ENCODE peak calls at places on chromosomes 11 and 22, in seven cellular contexts. Y, S, E, D, M, N and P are unnamed samples.

GRCh38 chr11:121723261-121723741 is 270.5 kb upstream of the SORL1-AS1 start:
- DNase-seq in Y (no peak), N (no peak), M (peak), E (no peak), D (peak), S (no peak), P (no peak)

GRCh38 chr11:76626921-76627391 is 43.6 kb downstream of the LRRC32 start:
- DNase-seq in S (no peak), N (no peak), M (no peak), Y (no peak), D (no peak), E (no peak), P (no peak)

GRCh38 chr11:112972399-112973115 is 11.3 kb downstream of the NCAM1 start:
- DNase-seq in D (no peak), Y (no peak), S (no peak), E (no peak), N (no peak), M (no peak), P (no peak)

GRCh38 chr11:33411751-33412150 is 154.6 kb downstream of the HIPK3 start:
- DNase-seq in N (no peak), M (no peak), S (no peak), Y (no peak), E (no peak), D (no peak), P (no peak)

GRCh38 chr11:104529213-104529612 is 365.3 kb upstream of the PDGFD start:
- DNase-seq in S (no peak), M (no peak), N (no peak), E (no peak), Y (no peak), D (no peak), P (no peak)

GRCh38 chr22:48737461-48738203 is 1090.0 kb downstream of the BRD1 start:
- DNase-seq in D (peak), M (no peak), E (no peak), Y (no peak), N (no peak), S (no peak), P (peak)

GRCh38 chr11:65452806-65453490 is 30.4 kb downstream of the NEAT1 start:
- DNase-seq in E (no peak), M (no peak), S (no peak), N (no peak), D (peak), Y (no peak), P (no peak)

GRCh38 chr22:23036684-23037428 is 33.5 kb upstream of the GNAZ start:
- DNase-seq in E (no peak), S (no peak), M (no peak), D (no peak), N (peak), Y (no peak), P (no peak)

GRCh38 chr11:111762981-111763643 is 3.1 kb downstream of the PPP2R1B start:
- DNase-seq in S (no peak), M (no peak), Y (no peak), E (no peak), N (no peak), D (no peak), P (no peak)

GRCh38 chr11:57597971-57598830 is 716 bp downstream of the SERPING1 start:
- DNase-seq in D (peak), Y (no peak), N (no peak), S (peak), M (peak), E (peak), P (peak)

GRCh38 chr11:68978931-68979591 is 1.7 kb downstream of the MRGPRD start:
- DNase-seq in S (no peak), E (no peak), Y (no peak), D (peak), N (no peak), M (no peak), P (no peak)

GRCh38 chr11:130421697-130422096 is 6.7 kb downstream of the ADAMTS8 start:
- DNase-seq in E (no peak), Y (no peak), N (no peak), D (no peak), S (no peak), M (no peak), P (no peak)